ENCODE peak calls at places on chromosome 4, in ten cellular contexts. One of them, this sample, is unnamed.

GRCh38 chr4:83241132-83241531 is 43.5 kb downstream of the COQ2 start:
- DNase-seq in NCI-H1436 treated with DMSO at 0.1 percent for 48 hours: no peak
- DNase-seq in activated T-cell treated with anti-CD3 and anti-CD28 coated beads for 1 hour: no peak
- DNase-seq in tibial nerve: no peak
- DNase-seq in nephron progenitor cell: no peak
- DNase-seq in GM13976: no peak
- DNase-seq in astrocyte: no peak
- DNase-seq in stimulated activated CD4-positive, alpha-beta T cell treated with anti-CD3 and anti-CD28 coated beads, Interleukin-15, amount 100 ng/mL, for 48 hours: no peak
- DNase-seq in neuronal stem cell: no peak
- DNase-seq in stimulated activated CD8-positive, alpha-beta memory T cell treated with anti-CD3 and anti-CD28 coated beads, Interleukin-7, amount 100 ng/mL, for 1 hour: no peak
- DNase-seq in this sample: no peak

GRCh38 chr4:48780867-48781219 is 764 bp upstream of the FRYL start:
- DNase-seq in stimulated activated CD4-positive, alpha-beta T cell treated with anti-CD3 and anti-CD28 coated beads, Interleukin-15, amount 100 ng/mL, for 48 hours: peak; percentile 29
- DNase-seq in NCI-H1436 treated with DMSO at 0.1 percent for 48 hours: no peak
- DNase-seq in tibial nerve: no peak
- DNase-seq in nephron progenitor cell: no peak
- DNase-seq in astrocyte: peak; percentile 42
- DNase-seq in neuronal stem cell: no peak
- DNase-seq in activated T-cell treated with anti-CD3 and anti-CD28 coated beads for 1 hour: peak; percentile 29
- DNase-seq in GM13976: no peak
- DNase-seq in stimulated activated CD8-positive, alpha-beta memory T cell treated with anti-CD3 and anti-CD28 coated beads, Interleukin-7, amount 100 ng/mL, for 1 hour: peak; percentile 6
- DNase-seq in this sample: no peak

GRCh38 chr4:71692963-71693362 is 90.9 kb downstream of the GC start:
- DNase-seq in neuronal stem cell: no peak
- DNase-seq in nephron progenitor cell: no peak
- DNase-seq in activated T-cell treated with anti-CD3 and anti-CD28 coated beads for 1 hour: no peak
- DNase-seq in NCI-H1436 treated with DMSO at 0.1 percent for 48 hours: no peak
- DNase-seq in astrocyte: no peak
- DNase-seq in tibial nerve: no peak
- DNase-seq in stimulated activated CD8-positive, alpha-beta memory T cell treated with anti-CD3 and anti-CD28 coated beads, Interleukin-7, amount 100 ng/mL, for 1 hour: no peak
- DNase-seq in stimulated activated CD4-positive, alpha-beta T cell treated with anti-CD3 and anti-CD28 coated beads, Interleukin-15, amount 100 ng/mL, for 48 hours: no peak
- DNase-seq in GM13976: no peak
- DNase-seq in this sample: no peak

GRCh38 chr4:111689731-111690130 is 455.5 kb upstream of the FAM241A start:
- DNase-seq in tibial nerve: no peak
- DNase-seq in GM13976: no peak
- DNase-seq in stimulated activated CD8-positive, alpha-beta memory T cell treated with anti-CD3 and anti-CD28 coated beads, Interleukin-7, amount 100 ng/mL, for 1 hour: no peak
- DNase-seq in neuronal stem cell: no peak
- DNase-seq in nephron progenitor cell: no peak
- DNase-seq in stimulated activated CD4-positive, alpha-beta T cell treated with anti-CD3 and anti-CD28 coated beads, Interleukin-15, amount 100 ng/mL, for 48 hours: no peak
- DNase-seq in activated T-cell treated with anti-CD3 and anti-CD28 coated beads for 1 hour: no peak
- DNase-seq in astrocyte: peak; percentile 39
- DNase-seq in NCI-H1436 treated with DMSO at 0.1 percent for 48 hours: no peak
- DNase-seq in this sample: no peak

GRCh38 chr4:30671926-30672325 is 48.2 kb upstream of the PCDH7 start:
- DNase-seq in astrocyte: no peak
- DNase-seq in stimulated activated CD4-positive, alpha-beta T cell treated with anti-CD3 and anti-CD28 coated beads, Interleukin-15, amount 100 ng/mL, for 48 hours: no peak
- DNase-seq in stimulated activated CD8-positive, alpha-beta memory T cell treated with anti-CD3 and anti-CD28 coated beads, Interleukin-7, amount 100 ng/mL, for 1 hour: no peak
- DNase-seq in nephron progenitor cell: no peak
- DNase-seq in NCI-H1436 treated with DMSO at 0.1 percent for 48 hours: no peak
- DNase-seq in tibial nerve: no peak
- DNase-seq in neuronal stem cell: no peak
- DNase-seq in GM13976: no peak
- DNase-seq in activated T-cell treated with anti-CD3 and anti-CD28 coated beads for 1 hour: no peak
- DNase-seq in this sample: no peak

GRCh38 chr4:72429397-72429889 is 139.6 kb downstream of the ADAMTS3 start:
- DNase-seq in activated T-cell treated with anti-CD3 and anti-CD28 coated beads for 1 hour: no peak
- DNase-seq in astrocyte: no peak
- DNase-seq in neuronal stem cell: no peak
- DNase-seq in nephron progenitor cell: no peak
- DNase-seq in GM13976: no peak
- DNase-seq in stimulated activated CD4-positive, alpha-beta T cell treated with anti-CD3 and anti-CD28 coated beads, Interleukin-15, amount 100 ng/mL, for 48 hours: no peak
- DNase-seq in stimulated activated CD8-positive, alpha-beta memory T cell treated with anti-CD3 and anti-CD28 coated beads, Interleukin-7, amount 100 ng/mL, for 1 hour: no peak
- DNase-seq in tibial nerve: no peak
- DNase-seq in NCI-H1436 treated with DMSO at 0.1 percent for 48 hours: no peak
- DNase-seq in this sample: no peak

GRCh38 chr4:144985536-144985935 is 112.5 kb downstream of the ANAPC10 start:
- DNase-seq in nephron progenitor cell: no peak
- DNase-seq in neuronal stem cell: no peak
- DNase-seq in GM13976: no peak
- DNase-seq in NCI-H1436 treated with DMSO at 0.1 percent for 48 hours: no peak
- DNase-seq in tibial nerve: no peak
- DNase-seq in stimulated activated CD4-positive, alpha-beta T cell treated with anti-CD3 and anti-CD28 coated beads, Interleukin-15, amount 100 ng/mL, for 48 hours: no peak
- DNase-seq in activated T-cell treated with anti-CD3 and anti-CD28 coated beads for 1 hour: no peak
- DNase-seq in astrocyte: no peak
- DNase-seq in stimulated activated CD8-positive, alpha-beta memory T cell treated with anti-CD3 and anti-CD28 coated beads, Interleukin-7, amount 100 ng/mL, for 1 hour: no peak
- DNase-seq in this sample: no peak

GRCh38 chr4:69321153-69321729 is 41.0 kb downstream of the UGT2B28 start:
- DNase-seq in tibial nerve: no peak
- DNase-seq in neuronal stem cell: no peak
- DNase-seq in GM13976: no peak
- DNase-seq in NCI-H1436 treated with DMSO at 0.1 percent for 48 hours: peak; percentile 58
- DNase-seq in stimulated activated CD8-positive, alpha-beta memory T cell treated with anti-CD3 and anti-CD28 coated beads, Interleukin-7, amount 100 ng/mL, for 1 hour: no peak
- DNase-seq in astrocyte: no peak
- DNase-seq in nephron progenitor cell: no peak
- DNase-seq in activated T-cell treated with anti-CD3 and anti-CD28 coated beads for 1 hour: no peak
- DNase-seq in stimulated activated CD4-positive, alpha-beta T cell treated with anti-CD3 and anti-CD28 coated beads, Interleukin-15, amount 100 ng/mL, for 48 hours: no peak
- DNase-seq in this sample: no peak

GRCh38 chr4:72275381-72275780 is 243.6 kb downstream of the NPFFR2 start:
- DNase-seq in GM13976: no peak
- DNase-seq in tibial nerve: no peak
- DNase-seq in nephron progenitor cell: no peak
- DNase-seq in astrocyte: no peak
- DNase-seq in stimulated activated CD4-positive, alpha-beta T cell treated with anti-CD3 and anti-CD28 coated beads, Interleukin-15, amount 100 ng/mL, for 48 hours: no peak
- DNase-seq in NCI-H1436 treated with DMSO at 0.1 percent for 48 hours: no peak
- DNase-seq in activated T-cell treated with anti-CD3 and anti-CD28 coated beads for 1 hour: no peak
- DNase-seq in stimulated activated CD8-positive, alpha-beta memory T cell treated with anti-CD3 and anti-CD28 coated beads, Interleukin-7, amount 100 ng/mL, for 1 hour: no peak
- DNase-seq in neuronal stem cell: no peak
- DNase-seq in this sample: no peak

GRCh38 chr4:169385356-169385755 is 114.6 kb upstream of the SH3RF1 start:
- DNase-seq in NCI-H1436 treated with DMSO at 0.1 percent for 48 hours: no peak
- DNase-seq in tibial nerve: no peak
- DNase-seq in astrocyte: peak; percentile 49
- DNase-seq in stimulated activated CD8-positive, alpha-beta memory T cell treated with anti-CD3 and anti-CD28 coated beads, Interleukin-7, amount 100 ng/mL, for 1 hour: no peak
- DNase-seq in nephron progenitor cell: no peak
- DNase-seq in neuronal stem cell: no peak
- DNase-seq in GM13976: no peak
- DNase-seq in stimulated activated CD4-positive, alpha-beta T cell treated with anti-CD3 and anti-CD28 coated beads, Interleukin-15, amount 100 ng/mL, for 48 hours: no peak
- DNase-seq in activated T-cell treated with anti-CD3 and anti-CD28 coated beads for 1 hour: no peak
- DNase-seq in this sample: no peak

GRCh38 chr4:38422850-38423249 is 241.1 kb upstream of the KLF3 start:
- DNase-seq in nephron progenitor cell: no peak
- DNase-seq in NCI-H1436 treated with DMSO at 0.1 percent for 48 hours: no peak
- DNase-seq in tibial nerve: no peak
- DNase-seq in stimulated activated CD4-positive, alpha-beta T cell treated with anti-CD3 and anti-CD28 coated beads, Interleukin-15, amount 100 ng/mL, for 48 hours: no peak
- DNase-seq in astrocyte: no peak
- DNase-seq in neuronal stem cell: no peak
- DNase-seq in GM13976: no peak
- DNase-seq in activated T-cell treated with anti-CD3 and anti-CD28 coated beads for 1 hour: no peak
- DNase-seq in stimulated activated CD8-positive, alpha-beta memory T cell treated with anti-CD3 and anti-CD28 coated beads, Interleukin-7, amount 100 ng/mL, for 1 hour: no peak
- DNase-seq in this sample: no peak

GRCh38 chr4:91961504-91961903 is 342.3 kb upstream of the GRID2 start:
- DNase-seq in stimulated activated CD4-positive, alpha-beta T cell treated with anti-CD3 and anti-CD28 coated beads, Interleukin-15, amount 100 ng/mL, for 48 hours: no peak
- DNase-seq in activated T-cell treated with anti-CD3 and anti-CD28 coated beads for 1 hour: no peak
- DNase-seq in neuronal stem cell: no peak
- DNase-seq in astrocyte: peak; percentile 14
- DNase-seq in GM13976: no peak
- DNase-seq in NCI-H1436 treated with DMSO at 0.1 percent for 48 hours: no peak
- DNase-seq in tibial nerve: no peak
- DNase-seq in stimulated activated CD8-positive, alpha-beta memory T cell treated with anti-CD3 and anti-CD28 coated beads, Interleukin-7, amount 100 ng/mL, for 1 hour: no peak
- DNase-seq in nephron progenitor cell: no peak
- DNase-seq in this sample: no peak

GRCh38 chr4:113845138-113845537 is 83.6 kb upstream of the CAMK2D start:
- DNase-seq in nephron progenitor cell: no peak
- DNase-seq in astrocyte: no peak
- DNase-seq in GM13976: no peak
- DNase-seq in stimulated activated CD4-positive, alpha-beta T cell treated with anti-CD3 and anti-CD28 coated beads, Interleukin-15, amount 100 ng/mL, for 48 hours: no peak
- DNase-seq in NCI-H1436 treated with DMSO at 0.1 percent for 48 hours: no peak
- DNase-seq in neuronal stem cell: no peak
- DNase-seq in tibial nerve: no peak
- DNase-seq in activated T-cell treated with anti-CD3 and anti-CD28 coated beads for 1 hour: no peak
- DNase-seq in stimulated activated CD8-positive, alpha-beta memory T cell treated with anti-CD3 and anti-CD28 coated beads, Interleukin-7, amount 100 ng/mL, for 1 hour: no peak
- DNase-seq in this sample: no peak

GRCh38 chr4:101885574-101885973 is 95.0 kb downstream of the BANK1 start:
- DNase-seq in stimulated activated CD4-positive, alpha-beta T cell treated with anti-CD3 and anti-CD28 coated beads, Interleukin-15, amount 100 ng/mL, for 48 hours: no peak
- DNase-seq in stimulated activated CD8-positive, alpha-beta memory T cell treated with anti-CD3 and anti-CD28 coated beads, Interleukin-7, amount 100 ng/mL, for 1 hour: no peak
- DNase-seq in GM13976: no peak
- DNase-seq in nephron progenitor cell: no peak
- DNase-seq in tibial nerve: no peak
- DNase-seq in NCI-H1436 treated with DMSO at 0.1 percent for 48 hours: no peak
- DNase-seq in neuronal stem cell: no peak
- DNase-seq in astrocyte: no peak
- DNase-seq in activated T-cell treated with anti-CD3 and anti-CD28 coated beads for 1 hour: no peak
- DNase-seq in this sample: no peak

GRCh38 chr4:123603165-123603564 is 206.6 kb downstream of the SPRY1 start:
- DNase-seq in neuronal stem cell: no peak
- DNase-seq in nephron progenitor cell: no peak
- DNase-seq in GM13976: no peak
- DNase-seq in stimulated activated CD8-positive, alpha-beta memory T cell treated with anti-CD3 and anti-CD28 coated beads, Interleukin-7, amount 100 ng/mL, for 1 hour: no peak
- DNase-seq in NCI-H1436 treated with DMSO at 0.1 percent for 48 hours: no peak
- DNase-seq in stimulated activated CD4-positive, alpha-beta T cell treated with anti-CD3 and anti-CD28 coated beads, Interleukin-15, amount 100 ng/mL, for 48 hours: no peak
- DNase-seq in tibial nerve: no peak
- DNase-seq in activated T-cell treated with anti-CD3 and anti-CD28 coated beads for 1 hour: no peak
- DNase-seq in astrocyte: peak; percentile 42
- DNase-seq in this sample: no peak

GRCh38 chr4:26719954-26720552 is 136.2 kb downstream of the TBC1D19 start:
- DNase-seq in tibial nerve: no peak
- DNase-seq in GM13976: no peak
- DNase-seq in stimulated activated CD4-positive, alpha-beta T cell treated with anti-CD3 and anti-CD28 coated beads, Interleukin-15, amount 100 ng/mL, for 48 hours: no peak
- DNase-seq in stimulated activated CD8-positive, alpha-beta memory T cell treated with anti-CD3 and anti-CD28 coated beads, Interleukin-7, amount 100 ng/mL, for 1 hour: no peak
- DNase-seq in neuronal stem cell: no peak
- DNase-seq in NCI-H1436 treated with DMSO at 0.1 percent for 48 hours: no peak
- DNase-seq in astrocyte: no peak
- DNase-seq in activated T-cell treated with anti-CD3 and anti-CD28 coated beads for 1 hour: no peak
- DNase-seq in nephron progenitor cell: no peak
- DNase-seq in this sample: no peak

GRCh38 chr4:174380699-174381098 is 97.0 kb downstream of the CEP44 start:
- DNase-seq in NCI-H1436 treated with DMSO at 0.1 percent for 48 hours: no peak
- DNase-seq in stimulated activated CD8-positive, alpha-beta memory T cell treated with anti-CD3 and anti-CD28 coated beads, Interleukin-7, amount 100 ng/mL, for 1 hour: no peak
- DNase-seq in neuronal stem cell: no peak
- DNase-seq in GM13976: no peak
- DNase-seq in stimulated activated CD4-positive, alpha-beta T cell treated with anti-CD3 and anti-CD28 coated beads, Interleukin-15, amount 100 ng/mL, for 48 hours: no peak
- DNase-seq in nephron progenitor cell: no peak
- DNase-seq in activated T-cell treated with anti-CD3 and anti-CD28 coated beads for 1 hour: no peak
- DNase-seq in astrocyte: no peak
- DNase-seq in tibial nerve: no peak
- DNase-seq in this sample: no peak

GRCh38 chr4:150006197-150006596 is 72.0 kb upstream of the DCLK2 start:
- DNase-seq in stimulated activated CD4-positive, alpha-beta T cell treated with anti-CD3 and anti-CD28 coated beads, Interleukin-15, amount 100 ng/mL, for 48 hours: no peak
- DNase-seq in GM13976: no peak
- DNase-seq in stimulated activated CD8-positive, alpha-beta memory T cell treated with anti-CD3 and anti-CD28 coated beads, Interleukin-7, amount 100 ng/mL, for 1 hour: no peak
- DNase-seq in neuronal stem cell: no peak
- DNase-seq in astrocyte: peak; percentile 59
- DNase-seq in NCI-H1436 treated with DMSO at 0.1 percent for 48 hours: no peak
- DNase-seq in activated T-cell treated with anti-CD3 and anti-CD28 coated beads for 1 hour: no peak
- DNase-seq in tibial nerve: no peak
- DNase-seq in nephron progenitor cell: no peak
- DNase-seq in this sample: no peak

GRCh38 chr4:154495867-154496266 is 4.3 kb upstream of the DCHS2 start:
- DNase-seq in GM13976: no peak
- DNase-seq in NCI-H1436 treated with DMSO at 0.1 percent for 48 hours: no peak
- DNase-seq in neuronal stem cell: no peak
- DNase-seq in stimulated activated CD4-positive, alpha-beta T cell treated with anti-CD3 and anti-CD28 coated beads, Interleukin-15, amount 100 ng/mL, for 48 hours: no peak
- DNase-seq in tibial nerve: no peak
- DNase-seq in astrocyte: no peak
- DNase-seq in activated T-cell treated with anti-CD3 and anti-CD28 coated beads for 1 hour: no peak
- DNase-seq in stimulated activated CD8-positive, alpha-beta memory T cell treated with anti-CD3 and anti-CD28 coated beads, Interleukin-7, amount 100 ng/mL, for 1 hour: no peak
- DNase-seq in nephron progenitor cell: no peak
- DNase-seq in this sample: no peak

GRCh38 chr4:59122626-59123025 is 2012.4 kb upstream of the IGFBP7 start:
- DNase-seq in tibial nerve: no peak
- DNase-seq in stimulated activated CD8-positive, alpha-beta memory T cell treated with anti-CD3 and anti-CD28 coated beads, Interleukin-7, amount 100 ng/mL, for 1 hour: no peak
- DNase-seq in GM13976: no peak
- DNase-seq in NCI-H1436 treated with DMSO at 0.1 percent for 48 hours: no peak
- DNase-seq in nephron progenitor cell: no peak
- DNase-seq in stimulated activated CD4-positive, alpha-beta T cell treated with anti-CD3 and anti-CD28 coated beads, Interleukin-15, amount 100 ng/mL, for 48 hours: no peak
- DNase-seq in neuronal stem cell: no peak
- DNase-seq in astrocyte: no peak
- DNase-seq in activated T-cell treated with anti-CD3 and anti-CD28 coated beads for 1 hour: no peak
- DNase-seq in this sample: no peak

GRCh38 chr4:77040856-77041576 is 34.8 kb downstream of the CCNI start:
- DNase-seq in neuronal stem cell: no peak
- DNase-seq in stimulated activated CD8-positive, alpha-beta memory T cell treated with anti-CD3 and anti-CD28 coated beads, Interleukin-7, amount 100 ng/mL, for 1 hour: no peak
- DNase-seq in stimulated activated CD4-positive, alpha-beta T cell treated with anti-CD3 and anti-CD28 coated beads, Interleukin-15, amount 100 ng/mL, for 48 hours: no peak
- DNase-seq in activated T-cell treated with anti-CD3 and anti-CD28 coated beads for 1 hour: no peak
- DNase-seq in astrocyte: peak; percentile 33
- DNase-seq in tibial nerve: no peak
- DNase-seq in nephron progenitor cell: no peak
- DNase-seq in NCI-H1436 treated with DMSO at 0.1 percent for 48 hours: no peak
- DNase-seq in GM13976: no peak
- DNase-seq in this sample: no peak

GRCh38 chr4:152778656-152779512 is 646 bp downstream of the TIGD4 start:
- DNase-seq in stimulated activated CD4-positive, alpha-beta T cell treated with anti-CD3 and anti-CD28 coated beads, Interleukin-15, amount 100 ng/mL, for 48 hours: peak; percentile 8
- DNase-seq in astrocyte: peak; percentile 6
- DNase-seq in GM13976: peak; percentile 36
- DNase-seq in neuronal stem cell: no peak
- DNase-seq in nephron progenitor cell: peak; percentile 59
- DNase-seq in activated T-cell treated with anti-CD3 and anti-CD28 coated beads for 1 hour: peak; percentile 11
- DNase-seq in stimulated activated CD8-positive, alpha-beta memory T cell treated with anti-CD3 and anti-CD28 coated beads, Interleukin-7, amount 100 ng/mL, for 1 hour: peak; percentile 9
- DNase-seq in tibial nerve: no peak
- DNase-seq in NCI-H1436 treated with DMSO at 0.1 percent for 48 hours: no peak
- DNase-seq in this sample: no peak

GRCh38 chr4:3013839-3014350 is 50.5 kb downstream of the GRK4 start:
- DNase-seq in nephron progenitor cell: no peak
- DNase-seq in neuronal stem cell: no peak
- DNase-seq in stimulated activated CD8-positive, alpha-beta memory T cell treated with anti-CD3 and anti-CD28 coated beads, Interleukin-7, amount 100 ng/mL, for 1 hour: no peak
- DNase-seq in astrocyte: no peak
- DNase-seq in tibial nerve: no peak
- DNase-seq in NCI-H1436 treated with DMSO at 0.1 percent for 48 hours: no peak
- DNase-seq in activated T-cell treated with anti-CD3 and anti-CD28 coated beads for 1 hour: no peak
- DNase-seq in GM13976: peak; percentile 76
- DNase-seq in stimulated activated CD4-positive, alpha-beta T cell treated with anti-CD3 and anti-CD28 coated beads, Interleukin-15, amount 100 ng/mL, for 48 hours: peak; percentile 33
- DNase-seq in this sample: no peak

GRCh38 chr4:73387552-73387951 is 16.5 kb upstream of the ALB start:
- DNase-seq in activated T-cell treated with anti-CD3 and anti-CD28 coated beads for 1 hour: no peak
- DNase-seq in GM13976: peak; percentile 7
- DNase-seq in nephron progenitor cell: no peak
- DNase-seq in astrocyte: no peak
- DNase-seq in stimulated activated CD4-positive, alpha-beta T cell treated with anti-CD3 and anti-CD28 coated beads, Interleukin-15, amount 100 ng/mL, for 48 hours: no peak
- DNase-seq in tibial nerve: no peak
- DNase-seq in NCI-H1436 treated with DMSO at 0.1 percent for 48 hours: no peak
- DNase-seq in neuronal stem cell: no peak
- DNase-seq in stimulated activated CD8-positive, alpha-beta memory T cell treated with anti-CD3 and anti-CD28 coated beads, Interleukin-7, amount 100 ng/mL, for 1 hour: no peak
- DNase-seq in this sample: no peak

GRCh38 chr4:76435689-76436176 is 704 bp downstream of the SHROOM3 start:
- DNase-seq in astrocyte: peak; percentile 31
- DNase-seq in nephron progenitor cell: no peak
- DNase-seq in GM13976: no peak
- DNase-seq in stimulated activated CD4-positive, alpha-beta T cell treated with anti-CD3 and anti-CD28 coated beads, Interleukin-15, amount 100 ng/mL, for 48 hours: no peak
- DNase-seq in NCI-H1436 treated with DMSO at 0.1 percent for 48 hours: no peak
- DNase-seq in tibial nerve: no peak
- DNase-seq in neuronal stem cell: peak; percentile 21
- DNase-seq in stimulated activated CD8-positive, alpha-beta memory T cell treated with anti-CD3 and anti-CD28 coated beads, Interleukin-7, amount 100 ng/mL, for 1 hour: no peak
- DNase-seq in activated T-cell treated with anti-CD3 and anti-CD28 coated beads for 1 hour: no peak
- DNase-seq in this sample: no peak

GRCh38 chr4:120826853-120827252 is 95.7 kb downstream of the PRDM5 start:
- DNase-seq in NCI-H1436 treated with DMSO at 0.1 percent for 48 hours: no peak
- DNase-seq in astrocyte: no peak
- DNase-seq in nephron progenitor cell: no peak
- DNase-seq in neuronal stem cell: no peak
- DNase-seq in GM13976: no peak
- DNase-seq in stimulated activated CD8-positive, alpha-beta memory T cell treated with anti-CD3 and anti-CD28 coated beads, Interleukin-7, amount 100 ng/mL, for 1 hour: no peak
- DNase-seq in stimulated activated CD4-positive, alpha-beta T cell treated with anti-CD3 and anti-CD28 coated beads, Interleukin-15, amount 100 ng/mL, for 48 hours: no peak
- DNase-seq in activated T-cell treated with anti-CD3 and anti-CD28 coated beads for 1 hour: no peak
- DNase-seq in tibial nerve: no peak
- DNase-seq in this sample: no peak

GRCh38 chr4:114603455-114603854 is 4.8 kb downstream of the UGT8 start:
- DNase-seq in neuronal stem cell: no peak
- DNase-seq in astrocyte: no peak
- DNase-seq in NCI-H1436 treated with DMSO at 0.1 percent for 48 hours: no peak
- DNase-seq in activated T-cell treated with anti-CD3 and anti-CD28 coated beads for 1 hour: no peak
- DNase-seq in nephron progenitor cell: no peak
- DNase-seq in GM13976: peak; percentile 71
- DNase-seq in stimulated activated CD4-positive, alpha-beta T cell treated with anti-CD3 and anti-CD28 coated beads, Interleukin-15, amount 100 ng/mL, for 48 hours: no peak
- DNase-seq in stimulated activated CD8-positive, alpha-beta memory T cell treated with anti-CD3 and anti-CD28 coated beads, Interleukin-7, amount 100 ng/mL, for 1 hour: no peak
- DNase-seq in tibial nerve: no peak
- DNase-seq in this sample: no peak

GRCh38 chr4:8508266-8508665 is 67.7 kb downstream of the TRMT44 start:
- DNase-seq in stimulated activated CD4-positive, alpha-beta T cell treated with anti-CD3 and anti-CD28 coated beads, Interleukin-15, amount 100 ng/mL, for 48 hours: no peak
- DNase-seq in GM13976: no peak
- DNase-seq in astrocyte: no peak
- DNase-seq in tibial nerve: no peak
- DNase-seq in NCI-H1436 treated with DMSO at 0.1 percent for 48 hours: no peak
- DNase-seq in activated T-cell treated with anti-CD3 and anti-CD28 coated beads for 1 hour: no peak
- DNase-seq in neuronal stem cell: no peak
- DNase-seq in nephron progenitor cell: no peak
- DNase-seq in stimulated activated CD8-positive, alpha-beta memory T cell treated with anti-CD3 and anti-CD28 coated beads, Interleukin-7, amount 100 ng/mL, for 1 hour: no peak
- DNase-seq in this sample: no peak

This sample was measured in GOT3.